ENCODE peak calls at places on chromosomes 11 and 22, in eight cellular contexts. M, R, V, W, F, G, O and Z are unnamed samples.
A peak's percentile ranks its signal among the peaks of the same experiment; 100 is the strongest.

GRCh38 chr11:71530602-71531001 is 3.5 kb downstream of the KRTAP5-7 start:
- DNase-seq in M (no peak), R (no peak), V (no peak), W (no peak), F (no peak), G (no peak), O (no peak), Z (no peak)

GRCh38 chr11:34549271-34549670 is 35.7 kb upstream of the ELF5 start:
- DNase-seq in M (no peak), R (no peak), V (no peak), W (no peak), F (no peak), G (no peak), O (no peak), Z (no peak)

GRCh38 chr22:48535868-48536690 is 1291.6 kb downstream of the BRD1 start:
- DNase-seq in M (no peak), R (no peak), V (no peak), W (no peak), F (no peak), G (no peak), O (no peak), Z (no peak)

GRCh38 chr22:45172872-45173585 is 9.3 kb downstream of the NUP50 start:
- DNase-seq in M (no peak), R (no peak), V (no peak), W (no peak), F (no peak), G (no peak), O (no peak), Z (no peak)

GRCh38 chr11:78040691-78041379 is 17.8 kb upstream of the KCTD14 start:
- DNase-seq in M (no peak), R (no peak), V (peak; percentile 24), W (no peak), F (no peak), G (no peak), O (no peak), Z (no peak)

GRCh38 chr22:44454113-44454769 is 43.8 kb downstream of the RTL6 start:
- DNase-seq in M (no peak), R (peak; percentile 8), V (no peak), W (no peak), F (no peak), G (no peak), O (no peak), Z (no peak)

GRCh38 chr22:19872779-19873137 is 18.1 kb upstream of the GNB1L start:
- DNase-seq in M (peak; percentile 15), R (no peak), V (peak; percentile 21), W (peak; percentile 22), F (no peak), G (peak; percentile 71), O (no peak), Z (no peak)

GRCh38 chr11:124961972-124962609 is 8.1 kb downstream of the CCDC15 start:
- DNase-seq in M (no peak), R (no peak), V (no peak), W (no peak), F (peak; percentile 71), G (no peak), O (peak; percentile 35), Z (peak; percentile 82)

GRCh38 chr11:34348919-34349318 is 8.9 kb downstream of the ABTB2 start:
- DNase-seq in M (no peak), R (no peak), V (no peak), W (no peak), F (no peak), G (no peak), O (no peak), Z (no peak)

GRCh38 chr22:40421082-40421350 is 50.6 kb downstream of the SGSM3 start:
- DNase-seq in M (no peak), R (no peak), V (no peak), W (no peak), F (no peak), G (no peak), O (no peak), Z (no peak)

GRCh38 chr11:27040302-27041115 is at the start of gene BBOX1:
- DNase-seq in M (no peak), R (no peak), V (no peak), W (no peak), F (no peak), G (peak; percentile 24), O (no peak), Z (no peak)

GRCh38 chr11:48058064-48058463 is 77.7 kb downstream of the PTPRJ start:
- DNase-seq in M (no peak), R (no peak), V (no peak), W (no peak), F (no peak), G (no peak), O (no peak), Z (no peak)

GRCh38 chr22:32354360-32355351 is 3.0 kb upstream of the RFPL3 start:
- DNase-seq in M (no peak), R (no peak), V (no peak), W (no peak), F (peak; percentile 49), G (no peak), O (no peak), Z (peak; percentile 18)

GRCh38 chr11:16098827-16099226 is 257.5 kb downstream of the SOX6 start:
- DNase-seq in M (no peak), R (no peak), V (no peak), W (no peak), F (no peak), G (no peak), O (no peak), Z (no peak)

GRCh38 chr22:49964136-49964492 is 3.5 kb downstream of the PIM3 start:
- DNase-seq in M (peak; percentile 26), R (no peak), V (peak; percentile 26), W (peak; percentile 25), F (no peak), G (no peak), O (no peak), Z (no peak)

GRCh38 chr22:49965291-49966040 is 4.9 kb downstream of the PIM3 start:
- DNase-seq in M (peak; percentile 29), R (no peak), V (peak; percentile 42), W (peak; percentile 26), F (no peak), G (peak; percentile 23), O (no peak), Z (no peak)

GRCh38 chr22:49963647-49964026 is 3.1 kb downstream of the PIM3 start:
- DNase-seq in M (peak; percentile 38), R (no peak), V (peak; percentile 28), W (peak; percentile 29), F (no peak), G (peak; percentile 49), O (no peak), Z (no peak)

GRCh38 chr22:49966041-49966715 is 5.6 kb downstream of the PIM3 start:
- DNase-seq in M (peak; percentile 26), R (no peak), V (peak; percentile 57), W (peak; percentile 27), F (no peak), G (no peak), O (no peak), Z (no peak)

DNA sequence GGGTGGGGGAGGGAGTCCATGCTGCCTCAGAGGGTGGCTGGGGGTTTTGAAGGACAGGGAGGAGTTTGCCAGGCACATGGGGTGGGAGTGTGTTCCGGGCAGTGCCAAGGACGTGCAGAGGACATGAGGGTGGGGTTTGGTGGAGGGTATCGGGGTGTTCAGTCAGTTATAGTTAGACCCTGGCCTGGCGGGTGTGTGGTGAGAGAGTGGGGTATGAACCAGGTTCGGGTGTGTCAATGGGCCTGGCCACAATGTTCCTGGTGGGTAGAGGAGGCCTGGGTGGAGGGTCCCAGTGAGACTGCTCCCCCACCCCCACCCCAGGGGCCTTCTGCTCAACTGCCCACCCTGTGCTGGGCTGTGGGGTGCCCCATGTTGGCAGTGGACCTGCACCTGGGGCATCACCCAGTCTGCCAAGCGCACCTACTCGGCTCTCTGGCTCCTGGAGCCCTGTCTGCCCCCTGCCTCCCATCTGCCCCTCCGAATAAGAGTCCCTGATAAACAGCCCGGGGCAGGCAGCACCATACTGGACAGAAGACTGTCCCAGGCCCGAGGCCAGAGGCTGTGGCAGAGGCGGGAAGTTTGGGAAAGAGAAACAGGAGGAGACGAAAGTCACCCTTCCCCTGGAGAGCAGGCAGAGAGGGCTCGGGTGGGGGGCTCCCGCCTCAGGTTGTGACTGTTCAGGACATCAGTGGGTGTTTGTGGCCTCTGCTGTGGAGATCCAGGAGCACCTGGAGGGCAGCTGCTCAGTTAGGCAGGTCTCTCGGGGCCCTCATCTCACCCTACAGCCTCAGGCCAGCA is 4.1 kb downstream of the PIM3 start:
- DNase-seq in M (peak; percentile 35), R (no peak), V (peak; percentile 35), W (peak; percentile 27), F (no peak), G (no peak), O (no peak), Z (no peak)
- TF ChIP-seq POLR2A in M (no peak), R (no peak), V (peak; percentile 18), W (no peak), F (no peak), G (no peak), O (no peak), Z (no peak)

DNA sequence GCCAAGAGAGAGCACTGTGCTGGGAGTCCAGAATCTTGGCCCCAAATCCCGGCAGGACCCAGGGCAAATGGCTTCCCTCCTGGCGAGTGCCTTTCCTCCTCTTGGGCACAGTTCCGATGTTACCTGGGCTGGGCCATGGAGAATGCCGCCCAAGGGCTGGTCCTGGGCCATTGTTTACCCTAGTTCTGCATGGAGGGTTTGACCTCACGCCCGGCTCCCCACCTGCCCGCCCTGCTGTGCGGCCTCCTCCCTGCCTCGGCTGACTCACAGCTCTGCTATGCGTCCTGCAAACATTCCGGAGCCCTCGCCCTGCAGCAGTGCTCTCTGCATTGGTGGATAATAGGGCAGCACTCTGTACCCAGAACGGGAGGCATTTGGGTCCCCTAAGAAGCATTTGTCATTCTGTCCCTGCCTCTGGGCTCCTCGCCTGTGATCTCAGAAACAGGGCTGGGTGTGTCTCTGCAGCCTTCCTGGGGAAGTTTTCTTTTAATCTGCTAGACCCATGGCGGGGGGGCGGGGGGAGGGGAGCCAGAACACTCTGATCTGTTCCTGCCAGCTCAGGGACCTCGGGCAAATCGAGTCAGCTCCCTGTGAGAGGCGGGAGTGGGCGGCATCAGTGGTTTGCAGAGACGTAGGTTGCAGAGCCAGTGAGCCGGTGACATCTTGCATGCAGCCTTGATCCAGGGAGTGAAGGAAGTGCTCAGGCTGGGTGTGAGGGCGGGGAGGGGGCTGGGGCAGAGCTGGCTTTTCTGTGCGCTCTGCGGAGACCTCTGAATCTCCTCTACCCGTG is 32.9 kb upstream of the SMIM38 start:
- DNase-seq in M (no peak), R (peak; percentile 22), V (peak; percentile 91), W (peak; percentile 81), F (peak; percentile 92), G (peak; percentile 84), O (peak; percentile 97), Z (peak; percentile 26)
- TF ChIP-seq CTCF in M (no peak), R (no peak), V (no peak), W (no peak), F (no peak), G (peak; percentile 5), O (no peak), Z (no peak)

GRCh38 chr11:74011360-74012071 is 2.6 kb upstream of the UCP3 start:
- DNase-seq in M (no peak), R (peak; percentile 35), V (no peak), W (no peak), F (no peak), G (no peak), O (no peak), Z (peak; percentile 65)
- TF ChIP-seq POLR2A in M (no peak), R (no peak), V (no peak), W (no peak), F (no peak), G (no peak), O (no peak), Z (no peak)

DNA sequence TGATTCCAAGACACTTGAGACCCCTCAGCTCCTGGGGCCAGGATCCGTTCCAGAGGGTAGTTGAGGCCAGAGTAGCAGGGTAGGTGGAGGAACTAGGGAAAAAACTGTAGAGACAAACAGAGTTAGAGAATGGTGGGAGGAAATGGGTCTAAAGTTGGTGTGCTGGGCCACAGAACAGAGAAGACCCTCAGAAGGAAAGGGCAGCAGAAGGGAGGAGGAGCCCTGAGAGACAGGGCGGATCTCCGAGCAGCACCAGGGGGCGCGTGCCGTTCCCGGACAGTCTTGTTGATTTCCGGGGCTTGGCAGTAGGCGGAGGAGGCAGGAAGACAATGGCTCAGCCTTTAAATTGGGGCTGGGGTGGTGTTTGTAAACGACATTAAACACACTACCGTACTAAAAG is 2.4 kb upstream of the CECR2 start:
- DNase-seq in M (peak; percentile 52), R (peak; percentile 25), V (no peak), W (peak; percentile 53), F (peak; percentile 18), G (peak; percentile 50), O (peak; percentile 30), Z (peak; percentile 62)
- TF ChIP-seq CTCF in M (no peak), R (no peak), V (peak; percentile 19), W (peak; percentile 59), F (no peak), G (no peak), O (no peak), Z (peak; percentile 46)